ENCODE peak calls at places on chromosomes 5 and 9, in six cellular contexts. K is neural progenitor cell, U is stomach, H is A673, G is fibroblast of lung, A is mesenchymal stem cell. T is an unnamed sample.

GRCh38 chr5:6256901-6257300 is 121.4 kb downstream of the MED10 start:
- DNase-seq in K (no peak), U (no peak), H (no peak), G (no peak), A (no peak), T (no peak)

GRCh38 chr9:93665566-93666278 is 89.3 kb downstream of the PHF2 start:
- DNase-seq in K (no peak), U (no peak), H (no peak), G (no peak), A (no peak), T (no peak)

GRCh38 chr5:135437796-135438560 is 9.2 kb downstream of the DCANP1 start:
- DNase-seq in K (no peak), U (peak; percentile 94), H (no peak), G (peak; percentile 94), A (peak; percentile 28), T (no peak)

GRCh38 chr5:141913560-141913959 is 10.1 kb upstream of the DELE1 start:
- DNase-seq in K (peak; percentile 23), U (no peak), H (no peak), G (no peak), A (no peak), T (no peak)

GRCh38 chr9:124721109-124721850 is 49.8 kb downstream of the NR6A1 start:
- DNase-seq in K (peak; percentile 7), U (no peak), H (peak; percentile 64), G (peak; percentile 78), A (peak; percentile 62), T (no peak)

GRCh38 chr5:35308391-35308790 is 78.1 kb upstream of the PRLR start:
- DNase-seq in K (peak; percentile 4), U (no peak), H (no peak), G (no peak), A (no peak), T (no peak)

GRCh38 chr9:4937436-4937835 is 47.6 kb upstream of the JAK2 start:
- DNase-seq in K (no peak), U (no peak), H (no peak), G (no peak), A (peak; percentile 44), T (no peak)

GRCh38 chr9:70945301-70945700 is 176.1 kb downstream of the TRPM3 start:
- DNase-seq in K (no peak), U (no peak), H (no peak), G (peak; percentile 22), A (peak; percentile 15), T (no peak)

GRCh38 chr9:109381011-109381729 is 60.3 kb upstream of the EPB41L4B start:
- DNase-seq in K (no peak), U (no peak), H (no peak), G (peak; percentile 72), A (no peak), T (no peak)

DNA sequence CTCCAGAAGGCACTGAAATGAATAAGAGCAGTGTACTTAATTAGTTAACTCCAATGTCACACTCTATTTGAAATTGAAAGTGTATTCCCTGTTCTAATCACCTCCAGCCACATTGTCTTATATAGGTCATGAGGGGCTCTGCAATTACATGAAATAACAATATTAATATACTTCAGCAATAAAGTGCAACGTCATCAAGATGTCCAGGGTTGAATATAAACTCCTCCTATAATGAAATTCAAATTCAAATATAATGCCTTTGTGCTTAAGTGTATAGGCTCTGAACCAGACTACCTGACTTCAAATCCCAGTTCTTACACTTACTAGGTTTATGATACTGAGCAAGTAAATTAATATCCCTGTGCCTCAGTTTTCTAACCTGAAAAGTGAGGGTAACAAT is 195.6 kb upstream of the SMC2 start:
- DNase-seq in K (no peak), U (no peak), H (no peak), G (no peak), A (no peak), T (no peak)
- H3K4me1 ChIP-seq in K (no peaks in the 10 kb centered on the region), U (no peaks in the 10 kb centered on the region), H (no peaks in the 10 kb centered on the region), G (no peaks in the 10 kb centered on the region), A (no peaks in the 10 kb centered on the region), T (no peaks in the 10 kb centered on the region)

GRCh38 chr5:64766105-64766504 is 2.4 kb downstream of the SREK1IP1 start:
- DNase-seq in K (no peak), U (no peak), H (no peak), G (peak; percentile 25), A (peak; percentile 48), T (no peak)
- H3K4me1 ChIP-seq in K (peaks cover 46% of the 10 kb centered on the region), U (peaks cover 35% of the 10 kb centered on the region), H (peaks cover 15% of the 10 kb centered on the region), G (peaks cover 9% of the 10 kb centered on the region), A (peaks cover 3% of the 10 kb centered on the region), T (peaks cover 39% of the 10 kb centered on the region)

GRCh38 chr9:706073-706472 is 135.4 kb upstream of the DMRT1 start:
- DNase-seq in K (no peak), U (no peak), H (no peak), G (no peak), A (no peak), T (no peak)

GRCh38 chr9:708556-709432 is 132.7 kb upstream of the DMRT1 start:
- DNase-seq in K (no peak), U (no peak), H (no peak), G (no peak), A (peak; percentile 40), T (no peak)

GRCh38 chr9:708182-708555 is 133.3 kb upstream of the DMRT1 start:
- DNase-seq in K (no peak), U (no peak), H (no peak), G (no peak), A (peak; percentile 45), T (no peak)

GRCh38 chr9:703392-703791 is 138.1 kb upstream of the DMRT1 start:
- DNase-seq in K (no peak), U (no peak), H (no peak), G (peak; percentile 75), A (no peak), T (no peak)

DNA sequence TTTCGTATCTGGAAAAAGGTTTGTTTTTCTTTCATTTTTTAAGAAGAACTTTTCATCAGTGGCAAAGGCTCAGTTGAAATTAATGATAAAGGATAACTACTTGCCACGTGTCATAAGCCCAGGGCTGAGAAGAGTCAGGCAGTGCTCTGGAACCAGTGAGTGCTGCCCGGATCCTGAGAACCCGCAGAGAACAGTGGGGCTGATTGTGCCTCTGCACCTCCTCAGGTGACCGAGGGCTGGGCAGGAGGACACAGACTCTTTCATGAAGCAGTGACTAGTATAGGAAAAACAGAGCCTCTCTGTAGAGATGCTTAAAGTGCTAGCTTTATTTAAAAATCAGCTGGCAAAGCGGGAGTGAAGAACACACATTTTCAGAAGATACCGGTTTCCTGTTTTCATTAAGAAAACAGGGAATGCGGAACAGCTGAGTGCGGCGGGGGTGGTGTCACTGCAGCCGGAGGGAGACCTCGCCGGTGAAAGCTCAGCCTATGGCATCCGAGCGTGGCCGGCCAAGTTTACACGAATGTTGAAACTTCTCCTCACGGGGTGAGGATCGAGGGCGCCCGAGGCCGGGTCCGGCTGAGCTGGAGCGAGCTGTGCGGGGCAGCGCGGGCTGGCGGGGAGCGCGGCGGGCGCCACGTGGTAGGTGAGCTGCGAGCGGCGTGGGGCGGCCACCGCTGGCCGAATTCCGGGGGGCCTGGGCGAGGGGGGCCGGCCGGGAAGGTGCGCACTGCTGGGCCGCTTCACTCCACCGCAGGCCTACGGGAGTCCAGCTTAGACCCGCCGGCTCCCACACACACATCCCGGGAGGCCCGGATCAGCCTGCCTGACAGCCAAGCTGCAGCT is 134.7 kb upstream of the DMRT1 start:
- DNase-seq in K (peak; percentile 53), U (peak; percentile 70), H (peak; percentile 41), G (peak; percentile 79), A (peak; percentile 89), T (peak; percentile 1)
- H3K4me1 ChIP-seq in K (no peaks in the 10 kb centered on the region), U (peaks cover 20% of the 10 kb centered on the region), H (peaks cover 5% of the 10 kb centered on the region), G (peaks cover 7% of the 10 kb centered on the region), A (peaks cover 2% of the 10 kb centered on the region), T (peaks cover 9% of the 10 kb centered on the region)

GRCh38 chr5:157920828-157921170 is 61.9 kb upstream of the CLINT1 start:
- DNase-seq in K (no peak), U (no peak), H (no peak), G (no peak), A (no peak), T (no peak)
- H3K4me1 ChIP-seq in K (no peaks in the 10 kb centered on the region), U (peaks cover 31% of the 10 kb centered on the region), H (peaks cover 41% of the 10 kb centered on the region), G (no peaks in the 10 kb centered on the region), A (no peaks in the 10 kb centered on the region), T (peaks cover 17% of the 10 kb centered on the region)

GRCh38 chr9:89493181-89493580 is 4.7 kb downstream of the SEMA4D start:
- DNase-seq in K (no peak), U (no peak), H (no peak), G (no peak), A (no peak), T (no peak)

GRCh38 chr9:89495824-89496555 is 1.9 kb downstream of the SEMA4D start:
- DNase-seq in K (no peak), U (peak; percentile 24), H (no peak), G (no peak), A (no peak), T (no peak)

GRCh38 chr9:89493671-89494070 is 4.2 kb downstream of the SEMA4D start:
- DNase-seq in K (peak; percentile 34), U (no peak), H (no peak), G (no peak), A (no peak), T (no peak)

GRCh38 chr9:89492586-89492985 is 5.3 kb downstream of the SEMA4D start:
- DNase-seq in K (no peak), U (no peak), H (no peak), G (no peak), A (no peak), T (no peak)

DNA sequence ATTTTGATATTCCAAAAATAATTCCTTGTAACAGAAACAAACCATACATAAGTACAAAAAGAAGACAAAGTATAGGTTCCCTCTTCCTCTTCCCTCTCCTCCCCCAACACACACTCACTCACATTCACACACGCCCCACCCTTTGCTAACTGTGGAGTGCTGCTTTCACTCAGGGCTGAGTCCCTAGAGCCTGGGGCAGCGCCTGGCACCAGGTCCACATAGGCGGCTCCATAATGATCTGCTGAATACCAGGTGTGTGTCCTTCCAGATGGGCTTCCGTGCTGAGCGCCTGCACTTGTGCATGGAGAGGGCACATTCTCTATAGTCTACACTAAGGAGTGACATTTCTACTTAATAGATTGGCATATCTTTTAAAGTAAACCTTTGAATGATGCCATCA is 3.7 kb downstream of the SEMA4D start:
- DNase-seq in K (no peak), U (peak; percentile 50), H (no peak), G (no peak), A (no peak), T (no peak)
- H3K4me1 ChIP-seq in K (peaks cover 36% of the 10 kb centered on the region), U (peaks cover 34% of the 10 kb centered on the region), H (no peaks in the 10 kb centered on the region), G (no peaks in the 10 kb centered on the region), A (peaks cover 34% of the 10 kb centered on the region), T (peaks cover 84% of the 10 kb centered on the region)

GRCh38 chr9:133146746-133147411 is 16.8 kb downstream of the GBGT1 start:
- DNase-seq in K (no peak), U (no peak), H (no peak), G (no peak), A (no peak), T (no peak)
- H3K4me1 ChIP-seq in K (peaks cover 9% of the 10 kb centered on the region), U (peaks cover 51% of the 10 kb centered on the region), H (peaks cover 26% of the 10 kb centered on the region), G (peaks cover 11% of the 10 kb centered on the region), A (peaks cover 45% of the 10 kb centered on the region), T (peaks cover 55% of the 10 kb centered on the region)

GRCh38 chr9:35522725-35523124 is 32.8 kb downstream of the RUSC2 start:
- DNase-seq in K (no peak), U (no peak), H (no peak), G (no peak), A (no peak), T (no peak)
- H3K4me1 ChIP-seq in K (peaks cover 18% of the 10 kb centered on the region), U (peaks cover 64% of the 10 kb centered on the region), H (peaks cover 21% of the 10 kb centered on the region), G (peaks cover 38% of the 10 kb centered on the region), A (peaks cover 22% of the 10 kb centered on the region), T (no peaks in the 10 kb centered on the region)

DNA sequence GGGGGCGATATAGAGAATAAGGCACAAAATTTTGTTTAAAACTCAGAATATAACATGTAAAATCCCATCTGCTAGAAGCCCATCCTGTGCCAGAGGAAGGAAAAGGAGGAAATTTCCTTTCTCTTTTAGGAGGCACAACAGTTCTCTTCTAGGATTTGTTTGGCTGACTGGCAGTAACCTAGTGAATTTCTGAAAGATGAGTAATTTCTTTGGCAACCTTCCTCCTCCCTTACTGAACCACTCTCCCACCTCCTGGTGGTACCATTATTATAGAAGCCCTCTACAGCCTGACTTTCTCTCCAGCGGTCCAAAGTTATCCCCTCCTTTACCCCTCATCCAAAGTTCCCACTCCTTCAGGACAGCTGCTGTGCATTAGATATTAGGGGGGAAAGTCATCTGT is 18.3 kb downstream of the MOCS2 start:
- DNase-seq in K (no peak), U (no peak), H (peak; percentile 41), G (peak; percentile 64), A (peak; percentile 38), T (no peak)
- H3K4me1 ChIP-seq in K (no peaks in the 10 kb centered on the region), U (no peaks in the 10 kb centered on the region), H (no peaks in the 10 kb centered on the region), G (peaks cover 5% of the 10 kb centered on the region), A (peaks cover 6% of the 10 kb centered on the region), T (no peaks in the 10 kb centered on the region)